ENCODE peak calls at places on chromosomes 13 and 19, in eight cellular contexts. R is A673, A is left lung, H is AG04450, W is progenitor cell of endocrine pancreas, S is lower lobe of right lung, Q is upper lobe of right lung, Z is AG09319. P is an unnamed sample.

GRCh38 chr19:1101337-1101698 is 2.5 kb upstream of the GPX4 start:
- DNase-seq in R (peak), A (no peak), H (no peak), W (no peak), S (peak), Q (no peak), Z (no peak), P (peak)

GRCh38 chr13:111397202-111397880 is 76.9 kb downstream of the TEX29 start:
- DNase-seq in R (no peak), A (peak), H (no peak), W (no peak), S (no peak), Q (no peak), Z (no peak), P (no peak)

GRCh38 chr19:49338691-49339363 is 3.6 kb downstream of the CD37 start:
- DNase-seq in R (peak), A (peak), H (no peak), W (peak), S (peak), Q (peak), Z (no peak), P (peak)

GRCh38 chr13:45592758-45593157 is 22.8 kb downstream of the ERICH6B start:
- DNase-seq in R (no peak), A (no peak), H (no peak), W (no peak), S (no peak), Q (no peak), Z (no peak), P (no peak)

GRCh38 chr19:6519289-6519688 is 11.5 kb upstream of the TNFSF9 start:
- DNase-seq in R (no peak), A (no peak), H (no peak), W (no peak), S (no peak), Q (no peak), Z (peak), P (no peak)

GRCh38 chr19:5960005-5961001 is 17.6 kb downstream of the RANBP3 start:
- DNase-seq in R (no peak), A (no peak), H (no peak), W (no peak), S (no peak), Q (no peak), Z (no peak), P (no peak)

GRCh38 chr13:19601749-19602725 is 31.4 kb upstream of the MPHOSPH8 start:
- DNase-seq in R (peak), A (peak), H (no peak), W (peak), S (peak), Q (peak), Z (no peak), P (peak)

GRCh38 chr13:37685206-37685605 is 86.6 kb upstream of the POSTN start:
- DNase-seq in R (peak), A (no peak), H (no peak), W (no peak), S (no peak), Q (no peak), Z (no peak), P (no peak)

GRCh38 chr19:11460207-11460606 is 20.6 kb downstream of the ELAVL3 start:
- DNase-seq in R (no peak), A (no peak), H (no peak), W (no peak), S (no peak), Q (no peak), Z (no peak), P (no peak)

GRCh38 chr13:60431108-60431700 is 34.2 kb downstream of the TDRD3 start:
- DNase-seq in R (peak), A (no peak), H (peak), W (no peak), S (no peak), Q (no peak), Z (peak), P (no peak)

GRCh38 chr13:90445179-90445578 is 902.3 kb upstream of the MIR17HG start:
- DNase-seq in R (peak), A (no peak), H (peak), W (no peak), S (no peak), Q (no peak), Z (peak), P (no peak)

GRCh38 chr19:36420961-36421748 is 2.7 kb upstream of the ZFP82 start:
- DNase-seq in R (peak), A (peak), H (no peak), W (peak), S (no peak), Q (no peak), Z (no peak), P (peak)

GRCh38 chr19:2333807-2334211 is 5.3 kb downstream of the SPPL2B start:
- DNase-seq in R (no peak), A (no peak), H (no peak), W (no peak), S (no peak), Q (no peak), Z (no peak), P (no peak)

GRCh38 chr13:86601351-86601750 is 802.1 kb upstream of the SLITRK6 start:
- DNase-seq in R (no peak), A (no peak), H (no peak), W (no peak), S (no peak), Q (no peak), Z (no peak), P (no peak)

GRCh38 chr13:65597839-65598818 is 1632.0 kb downstream of the PCDH9 start:
- DNase-seq in R (no peak), A (no peak), H (peak), W (no peak), S (no peak), Q (no peak), Z (no peak), P (no peak)

GRCh38 chr19:49216076-49216475 is 58.5 kb downstream of the TRPM4 start:
- DNase-seq in R (peak), A (no peak), H (no peak), W (no peak), S (no peak), Q (no peak), Z (no peak), P (no peak)

GRCh38 chr13:113855012-113855921 is 8.6 kb downstream of the GAS6 start:
- DNase-seq in R (no peak), A (no peak), H (no peak), W (no peak), S (peak), Q (no peak), Z (no peak), P (no peak)

GRCh38 chr13:33797622-33798021 is 20.3 kb upstream of the RFC3 start:
- DNase-seq in R (no peak), A (no peak), H (no peak), W (no peak), S (no peak), Q (no peak), Z (no peak), P (no peak)

GRCh38 chr13:68984688-68985319 is 1122.8 kb upstream of the ATXN8OS start:
- DNase-seq in R (no peak), A (peak), H (no peak), W (no peak), S (no peak), Q (no peak), Z (no peak), P (no peak)

GRCh38 chr13:98025480-98026025 is 72.1 kb downstream of the IPO5 start:
- DNase-seq in R (no peak), A (no peak), H (peak), W (no peak), S (no peak), Q (no peak), Z (no peak), P (no peak)

GRCh38 chr13:28475916-28476725 is 18.8 kb downstream of the FLT1 start:
- DNase-seq in R (peak), A (no peak), H (peak), W (no peak), S (no peak), Q (no peak), Z (peak), P (no peak)

GRCh38 chr13:29924482-29924884 is 74.1 kb upstream of the UBL3 start:
- DNase-seq in R (no peak), A (no peak), H (no peak), W (no peak), S (no peak), Q (no peak), Z (no peak), P (no peak)

GRCh38 chr19:827710-828321 is at the start of gene AZU1:
- DNase-seq in R (no peak), A (peak), H (no peak), W (no peak), S (no peak), Q (peak), Z (no peak), P (no peak)

GRCh38 chr19:30602661-30603322 is 230.6 kb downstream of the ZNF536 start:
- DNase-seq in R (no peak), A (no peak), H (no peak), W (no peak), S (no peak), Q (no peak), Z (no peak), P (no peak)

GRCh38 chr13:73403362-73404150 is 344.8 kb downstream of the KLF5 start:
- DNase-seq in R (peak), A (no peak), H (no peak), W (no peak), S (no peak), Q (no peak), Z (no peak), P (no peak)

GRCh38 chr13:110136660-110137585 is 170.0 kb downstream of the COL4A1 start:
- DNase-seq in R (peak), A (no peak), H (no peak), W (no peak), S (no peak), Q (no peak), Z (no peak), P (no peak)

GRCh38 chr13:36807616-36808015 is 11.4 kb upstream of the RFXAP start:
- DNase-seq in R (no peak), A (no peak), H (no peak), W (no peak), S (no peak), Q (no peak), Z (no peak), P (no peak)

GRCh38 chr13:109833940-109834339 is 47.6 kb upstream of the IRS2 start:
- DNase-seq in R (no peak), A (no peak), H (no peak), W (no peak), S (no peak), Q (no peak), Z (no peak), P (no peak)

GRCh38 chr13:101751488-101751887 is 299.0 kb downstream of the ITGBL1 start:
- DNase-seq in R (peak), A (no peak), H (peak), W (no peak), S (no peak), Q (no peak), Z (peak), P (no peak)

GRCh38 chr19:39996218-39996810 is 546 bp upstream of the ZNF546 start:
- DNase-seq in R (peak), A (no peak), H (peak), W (no peak), S (no peak), Q (no peak), Z (peak), P (no peak)

GRCh38 chr19:38849147-38849745 is 540 bp downstream of the HNRNPL start:
- DNase-seq in R (peak), A (peak), H (peak), W (peak), S (peak), Q (peak), Z (peak), P (peak)

GRCh38 chr19:38850976-38851621 is 1.3 kb upstream of the HNRNPL start:
- DNase-seq in R (peak), A (peak), H (no peak), W (peak), S (peak), Q (peak), Z (no peak), P (peak)

GRCh38 chr19:38850231-38850975 is 617 bp upstream of the HNRNPL start:
- DNase-seq in R (peak), A (peak), H (peak), W (peak), S (peak), Q (peak), Z (peak), P (peak)

GRCh38 chr19:38848299-38849146 is 1.3 kb downstream of the HNRNPL start:
- DNase-seq in R (peak), A (no peak), H (no peak), W (no peak), S (no peak), Q (no peak), Z (no peak), P (no peak)

GRCh38 chr19:38849746-38850230 is at the start of gene HNRNPL:
- DNase-seq in R (no peak), A (peak), H (no peak), W (peak), S (peak), Q (peak), Z (no peak), P (peak)
- TF ChIP-seq CTCF in R (peak), A (peak), H (peak), W (peak), S (peak), Q (peak), Z (peak), P (peak)

GRCh38 chr19:16514383-16515019 is 18.3 kb downstream of the C19orf44 start:
- DNase-seq in R (no peak), A (no peak), H (no peak), W (no peak), S (no peak), Q (no peak), Z (no peak), P (no peak)
- TF ChIP-seq CTCF in R (no peak), A (no peak), H (no peak), W (no peak), S (no peak), Q (no peak), Z (no peak), P (no peak)

DNA sequence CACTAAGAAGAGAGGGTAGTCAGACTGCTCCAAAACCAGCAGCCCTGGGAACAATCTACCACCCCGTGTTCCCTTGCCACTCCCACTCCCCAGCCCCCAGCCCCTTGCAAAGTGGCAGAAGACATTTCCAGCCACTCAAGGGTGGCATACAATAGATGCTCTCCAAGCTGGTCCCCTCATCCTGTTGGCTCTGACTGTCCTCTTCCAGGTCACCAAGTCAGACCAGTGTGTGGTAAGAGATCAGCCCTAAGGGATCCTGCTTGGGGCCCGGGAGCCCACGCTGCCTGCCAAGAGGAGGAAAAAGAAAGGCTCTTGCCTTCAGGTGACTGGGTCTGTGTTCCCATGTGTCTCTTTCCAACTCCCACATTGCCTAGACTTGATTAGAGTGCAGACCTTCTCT is 25.0 kb downstream of the SERP2 start:
- DNase-seq in R (no peak), A (no peak), H (no peak), W (no peak), S (no peak), Q (no peak), Z (no peak), P (no peak)
- TF ChIP-seq CTCF in R (no peak), A (no peak), H (no peak), W (no peak), S (no peak), Q (no peak), Z (no peak), P (no peak)

DNA sequence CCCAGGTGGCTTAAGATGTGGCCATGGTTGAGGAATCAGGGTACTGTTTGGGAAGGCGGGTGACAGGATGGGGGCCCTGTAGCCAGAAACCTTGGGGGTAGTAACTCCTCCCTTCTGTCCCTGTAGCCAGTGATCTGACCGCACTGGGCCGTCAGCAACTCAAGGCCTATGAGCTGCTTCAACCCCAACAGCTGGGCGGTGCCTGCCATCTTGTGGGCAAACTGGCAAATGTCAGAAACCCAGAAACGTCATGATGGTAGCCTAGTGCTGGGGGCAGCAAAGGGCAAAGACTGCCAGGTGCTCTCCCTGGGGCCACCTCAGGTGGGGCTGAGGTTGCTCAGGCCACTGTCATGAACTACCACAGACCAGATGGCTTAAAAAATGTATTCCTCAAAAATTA is 3.5 kb downstream of the COPE start:
- DNase-seq in R (peak), A (no peak), H (no peak), W (no peak), S (no peak), Q (no peak), Z (no peak), P (peak)
- TF ChIP-seq CTCF in R (peak), A (no peak), H (peak), W (peak), S (peak), Q (peak), Z (peak), P (peak)

GRCh38 chr19:46297700-46298476 is 1.0 kb downstream of the HIF3A start:
- DNase-seq in R (peak), A (peak), H (no peak), W (no peak), S (peak), Q (peak), Z (no peak), P (no peak)
- TF ChIP-seq CTCF in R (peak), A (no peak), H (no peak), W (no peak), S (peak), Q (peak), Z (no peak), P (no peak)

GRCh38 chr13:31048521-31048920 is 113.2 kb downstream of the HSPH1 start:
- DNase-seq in R (no peak), A (no peak), H (no peak), W (no peak), S (no peak), Q (no peak), Z (no peak), P (no peak)
- TF ChIP-seq CTCF in R (no peak), A (no peak), H (no peak), W (no peak), S (no peak), Q (no peak), Z (no peak), P (no peak)

DNA sequence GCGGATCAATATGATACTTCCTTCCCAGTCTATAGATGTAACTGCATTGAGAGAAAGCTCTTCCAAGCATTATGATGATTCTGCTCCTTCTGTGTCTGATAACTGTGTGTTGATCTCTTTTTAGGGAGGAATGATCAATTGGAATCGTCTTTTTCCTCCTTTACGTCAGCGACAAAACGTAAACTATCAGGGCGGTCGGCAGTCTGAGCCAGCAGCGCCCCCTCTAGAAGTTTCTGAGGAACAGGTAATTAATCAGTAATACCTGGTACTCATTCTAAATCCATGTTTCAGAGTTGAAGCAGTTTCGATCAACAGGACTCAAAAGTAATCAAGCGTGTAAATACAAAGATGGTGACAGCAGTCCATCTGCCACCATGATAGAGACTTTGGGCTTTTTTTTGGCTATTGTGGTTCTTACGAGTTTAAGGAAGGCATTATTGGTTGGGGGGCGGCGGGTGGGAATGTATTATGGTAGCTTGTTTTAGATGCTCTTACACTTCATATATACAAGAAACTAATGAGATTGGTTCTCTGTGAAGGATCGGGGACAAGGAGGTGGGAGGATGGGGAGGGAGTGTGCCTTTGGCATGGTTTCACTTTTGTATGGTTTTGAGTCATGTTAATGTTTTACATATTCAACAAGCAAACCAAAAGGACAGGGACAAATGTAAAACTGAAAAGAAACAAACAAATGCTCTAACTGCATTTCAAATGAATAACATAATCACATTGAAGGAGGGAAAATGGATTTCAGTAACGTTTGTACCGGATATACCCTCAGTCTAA is 60.7 kb upstream of the GPR183 start:
- DNase-seq in R (no peak), A (no peak), H (no peak), W (no peak), S (no peak), Q (no peak), Z (no peak), P (no peak)
- TF ChIP-seq CTCF in R (no peak), A (no peak), H (no peak), W (no peak), S (no peak), Q (no peak), Z (no peak), P (no peak)

GRCh38 chr13:50189450-50189849 is 174.2 kb downstream of the KCNRG start:
- DNase-seq in R (no peak), A (no peak), H (no peak), W (no peak), S (no peak), Q (no peak), Z (no peak), P (no peak)
- TF ChIP-seq CTCF in R (peak), A (no peak), H (no peak), W (no peak), S (no peak), Q (no peak), Z (no peak), P (no peak)

DNA sequence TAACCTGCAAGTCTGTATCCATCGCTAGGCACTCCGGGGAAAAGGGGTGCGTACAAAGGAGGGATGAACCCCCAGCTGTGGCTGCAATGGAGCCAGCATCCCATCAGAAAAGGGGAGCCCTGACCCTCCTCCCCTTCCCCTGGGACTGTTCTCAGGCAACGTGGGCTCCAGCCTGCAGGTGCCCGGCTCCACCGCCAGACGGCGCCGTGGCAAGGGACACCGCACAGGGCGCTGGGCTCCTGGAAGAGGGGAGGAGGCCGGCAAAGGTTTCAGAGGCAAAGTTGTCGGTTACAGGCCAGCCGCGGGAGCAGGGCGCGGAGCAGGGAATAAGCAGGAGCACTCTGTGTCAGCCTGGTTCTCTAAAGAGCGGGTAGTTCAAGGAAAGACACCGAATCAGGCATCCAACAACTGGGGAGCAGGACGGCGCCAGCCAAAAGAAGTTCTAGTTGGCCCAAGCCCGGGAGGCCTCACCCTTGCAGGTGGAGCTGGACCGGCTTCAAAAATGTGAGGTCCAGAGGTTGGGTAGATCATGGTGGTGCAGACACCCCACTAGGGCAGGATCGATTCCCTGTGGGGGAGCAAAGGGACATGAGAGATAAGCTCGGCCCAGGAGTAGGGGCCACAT is 53.0 kb upstream of the ATP12A start:
- DNase-seq in R (no peak), A (no peak), H (no peak), W (peak), S (no peak), Q (no peak), Z (no peak), P (peak)
- TF ChIP-seq CTCF in R (peak), A (peak), H (peak), W (peak), S (peak), Q (peak), Z (peak), P (peak)

GRCh38 chr13:81988542-81988941 is 1647.6 kb upstream of the SPRY2 start:
- DNase-seq in R (no peak), A (no peak), H (no peak), W (no peak), S (no peak), Q (no peak), Z (no peak), P (no peak)

GRCh38 chr13:81987677-81988357 is 1646.9 kb upstream of the SPRY2 start:
- DNase-seq in R (peak), A (no peak), H (no peak), W (no peak), S (no peak), Q (no peak), Z (no peak), P (no peak)

GRCh38 chr13:81986308-81986707 is 1645.4 kb upstream of the SPRY2 start:
- DNase-seq in R (no peak), A (no peak), H (no peak), W (no peak), S (no peak), Q (no peak), Z (no peak), P (no peak)

GRCh38 chr13:81987159-81987558 is 1646.2 kb upstream of the SPRY2 start:
- DNase-seq in R (peak), A (no peak), H (no peak), W (no peak), S (no peak), Q (no peak), Z (no peak), P (no peak)

GRCh38 chr13:81990652-81991051 is 1649.7 kb upstream of the SPRY2 start:
- DNase-seq in R (no peak), A (no peak), H (no peak), W (no peak), S (no peak), Q (no peak), Z (no peak), P (no peak)
- TF ChIP-seq CTCF in R (no peak), A (no peak), H (no peak), W (no peak), S (no peak), Q (no peak), Z (no peak), P (no peak)